ENCODE peak calls at places on chromosomes 3 and 15, in five cellular contexts. X, B, C, U and I are unnamed samples. For H3K4me1, the result is how much of the 10 kb centered on the place peaks cover.

GRCh38 chr3:14921811-14922705 is 25.3 kb upstream of the NR2C2 start:
- DNase-seq in X (no peak), B (no peak), C (peak), U (no peak), I (no peak)

GRCh38 chr3:120642368-120642948 is 39.6 kb downstream of the HGD start:
- DNase-seq in X (no peak), B (peak), C (no peak), U (no peak), I (no peak)

GRCh38 chr3:153284282-153284938 is 122.4 kb downstream of the RAP2B start:
- DNase-seq in X (peak), B (peak), C (peak), U (no peak), I (no peak)

GRCh38 chr3:8760506-8760905 is 8.9 kb downstream of the OXTR start:
- DNase-seq in X (no peak), B (no peak), C (peak), U (no peak), I (no peak)

GRCh38 chr15:64092864-64093626 is 593 bp downstream of the CIAO2A start:
- DNase-seq in X (peak), B (peak), C (peak), U (peak), I (peak)

GRCh38 chr3:33041909-33042308 is 55.0 kb downstream of the GLB1 start:
- DNase-seq in X (no peak), B (no peak), C (no peak), U (no peak), I (peak)

GRCh38 chr3:141055136-141055535 is 4.0 kb downstream of the SPSB4 start:
- DNase-seq in X (no peak), B (no peak), C (no peak), U (no peak), I (no peak)

GRCh38 chr3:7292362-7292761 is 431.4 kb downstream of the GRM7 start:
- DNase-seq in X (no peak), B (peak), C (no peak), U (no peak), I (no peak)

GRCh38 chr3:106540743-106541142 is 671.9 kb upstream of the CBLB start:
- DNase-seq in X (no peak), B (no peak), C (no peak), U (no peak), I (no peak)

GRCh38 chr3:12165909-12166308 is 7.2 kb upstream of the TIMP4 start:
- DNase-seq in X (no peak), B (no peak), C (no peak), U (no peak), I (no peak)

GRCh38 chr15:28948036-28948435 is 62.3 kb downstream of the APBA2 start:
- DNase-seq in X (no peak), B (no peak), C (peak), U (peak), I (no peak)

GRCh38 chr3:116445291-116445841 is at the start of gene LSAMP:
- DNase-seq in X (peak), B (peak), C (peak), U (no peak), I (no peak)

GRCh38 chr3:10286596-10287295 is 6.0 kb downstream of the GHRL start:
- DNase-seq in X (no peak), B (peak), C (peak), U (peak), I (peak)

GRCh38 chr15:70575251-70576227 is 187.8 kb downstream of the UACA start:
- DNase-seq in X (no peak), B (no peak), C (no peak), U (no peak), I (no peak)
- H3K4me1 ChIP-seq in X (under half), B (under half), C (under half), U (under half), I (under half)

GRCh38 chr3:187967982-187968381 is 186.0 kb upstream of the LPP start:
- DNase-seq in X (no peak), B (no peak), C (no peak), U (no peak), I (no peak)

GRCh38 chr3:187966141-187966540 is 187.8 kb upstream of the LPP start:
- DNase-seq in X (no peak), B (no peak), C (no peak), U (no peak), I (no peak)

GRCh38 chr3:187966636-187967035 is 187.3 kb upstream of the LPP start:
- DNase-seq in X (no peak), B (no peak), C (peak), U (no peak), I (no peak)

GRCh38 chr3:187968883-187969580 is 184.9 kb upstream of the LPP start:
- DNase-seq in X (no peak), B (peak), C (peak), U (peak), I (no peak)

DNA sequence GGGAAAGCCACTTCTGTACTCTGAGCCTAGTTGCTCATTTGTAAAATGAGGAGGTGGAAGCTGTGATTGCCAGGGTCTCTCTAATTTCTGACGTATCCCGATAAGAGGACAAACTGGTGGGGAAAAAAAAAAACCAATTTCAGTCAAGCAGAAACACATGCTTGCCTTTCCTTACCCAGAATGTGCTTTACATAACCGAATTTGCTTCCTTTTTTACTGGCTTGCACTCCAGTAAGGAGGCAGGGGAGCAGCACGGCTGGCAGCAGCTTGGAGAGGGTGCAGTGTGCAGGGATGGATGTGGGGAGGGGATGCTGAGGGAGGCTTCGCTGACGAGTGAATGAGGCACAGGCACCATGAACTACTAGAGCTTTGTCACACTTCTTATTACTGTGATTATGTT is 186.9 kb upstream of the LPP start:
- DNase-seq in X (no peak), B (no peak), C (no peak), U (no peak), I (no peak)
- H3K4me1 ChIP-seq in X (under half), B (under half), C (under half), U (under half), I (under half)

GRCh38 chr15:78058401-78058935 is 19.0 kb downstream of the TBC1D2B start:
- DNase-seq in X (no peak), B (no peak), C (peak), U (peak), I (no peak)
- H3K4me1 ChIP-seq in X (under half), B (under half), C (half or more), U (half or more), I (under half)

DNA sequence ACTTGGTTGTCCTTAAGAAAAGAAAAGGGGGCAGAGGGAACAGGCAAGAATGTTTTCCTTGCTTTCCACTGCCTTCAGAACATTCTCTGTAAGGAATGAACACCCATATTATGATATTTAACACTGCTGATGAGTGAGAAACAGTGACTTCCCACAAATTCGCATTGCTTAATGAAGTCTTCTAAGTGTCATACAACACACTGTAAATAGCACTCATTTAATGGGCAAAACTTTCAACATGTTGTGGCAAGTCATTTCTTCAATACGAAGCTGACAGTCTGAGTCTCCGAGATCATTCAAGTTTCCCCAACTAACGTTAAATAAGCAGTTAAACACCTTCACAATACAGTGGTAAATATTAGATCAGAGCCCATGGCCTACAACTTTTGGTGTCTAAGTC is 464.3 kb downstream of the SHQ1 start:
- DNase-seq in X (no peak), B (no peak), C (no peak), U (no peak), I (no peak)
- H3K4me1 ChIP-seq in X (under half), B (under half), C (under half), U (under half), I (under half)

GRCh38 chr3:46693897-46694235 is 387 bp upstream of the ALS2CL start:
- DNase-seq in X (peak), B (no peak), C (peak), U (peak), I (no peak)
- H3K4me1 ChIP-seq in X (under half), B (under half), C (half or more), U (half or more), I (under half)

GRCh38 chr3:13254028-13254951 is 165.8 kb downstream of the NUP210 start:
- DNase-seq in X (no peak), B (no peak), C (no peak), U (no peak), I (no peak)

GRCh38 chr3:13256845-13257244 is 163.3 kb downstream of the NUP210 start:
- DNase-seq in X (no peak), B (no peak), C (no peak), U (no peak), I (no peak)

GRCh38 chr3:13251166-13251892 is 168.8 kb downstream of the NUP210 start:
- DNase-seq in X (no peak), B (no peak), C (no peak), U (no peak), I (no peak)

GRCh38 chr3:13252207-13252606 is 167.9 kb downstream of the NUP210 start:
- DNase-seq in X (no peak), B (no peak), C (no peak), U (no peak), I (no peak)

DNA sequence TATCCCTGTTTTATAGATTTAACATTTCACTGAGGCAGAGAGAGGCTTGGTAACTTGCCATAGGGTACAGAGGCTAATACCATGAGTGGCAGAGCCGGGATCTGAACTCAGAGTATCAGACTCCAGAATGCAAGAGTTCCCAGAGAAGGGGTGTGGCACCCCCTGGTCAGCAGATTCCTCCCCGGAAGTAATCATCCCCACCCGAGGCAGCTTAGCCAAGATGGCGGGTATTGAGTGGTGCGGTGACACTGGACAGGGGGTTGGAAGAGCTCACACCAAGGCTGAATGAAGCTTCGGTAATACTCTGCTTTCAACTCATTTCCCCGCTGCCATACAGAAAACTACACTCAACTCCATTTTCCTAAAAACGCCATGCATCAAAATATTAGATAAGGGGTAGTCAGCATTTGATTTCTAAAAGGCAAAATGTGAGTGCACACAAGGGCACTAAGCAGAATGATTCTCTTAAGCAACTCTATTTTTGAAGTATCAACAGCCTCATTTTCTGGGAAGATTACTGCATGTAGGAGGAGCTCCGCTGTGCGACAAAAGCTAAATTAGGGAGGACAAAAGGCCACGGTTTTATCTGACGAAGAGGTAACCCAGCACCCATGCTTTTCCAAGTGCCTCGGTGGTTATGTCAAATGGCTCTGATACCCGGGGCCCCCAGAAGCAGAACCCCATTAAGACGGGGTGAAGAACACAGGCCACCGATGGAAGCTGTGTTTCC is 166.7 kb downstream of the NUP210 start:
- DNase-seq in X (no peak), B (no peak), C (no peak), U (no peak), I (no peak)
- H3K4me1 ChIP-seq in X (under half), B (under half), C (under half), U (under half), I (under half)

GRCh38 chr15:41967506-41968206 is 4.7 kb downstream of the EHD4 start:
- DNase-seq in X (peak), B (peak), C (peak), U (no peak), I (no peak)

GRCh38 chr15:41966920-41967465 is 5.4 kb downstream of the EHD4 start:
- DNase-seq in X (peak), B (no peak), C (peak), U (peak), I (no peak)

GRCh38 chr15:41965441-41966413 is 6.6 kb downstream of the EHD4 start:
- DNase-seq in X (peak), B (peak), C (peak), U (peak), I (no peak)

GRCh38 chr15:41968738-41969137 is 3.6 kb downstream of the EHD4 start:
- DNase-seq in X (no peak), B (no peak), C (peak), U (no peak), I (no peak)

DNA sequence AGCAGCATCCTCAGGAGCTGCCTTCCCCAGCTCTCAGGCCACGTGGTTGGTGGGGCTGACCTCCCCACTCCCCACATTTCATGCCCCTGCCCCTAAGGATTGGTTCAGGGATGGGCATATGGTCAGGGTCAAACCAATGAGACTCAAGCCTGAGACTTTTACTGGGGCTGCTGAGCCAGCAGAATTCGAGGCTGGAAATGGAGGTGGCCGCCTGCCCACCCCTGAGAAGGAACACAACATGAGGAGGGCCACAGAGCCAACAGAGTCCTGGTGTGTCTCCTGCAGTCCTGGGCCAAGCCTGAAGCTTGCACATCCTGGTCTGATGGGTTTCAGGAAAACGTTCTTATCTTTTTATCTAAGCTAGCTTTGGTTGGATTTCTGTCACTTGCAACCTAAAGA is 5.9 kb downstream of the EHD4 start:
- DNase-seq in X (peak), B (no peak), C (peak), U (no peak), I (no peak)
- H3K4me1 ChIP-seq in X (under half), B (half or more), C (under half), U (half or more), I (under half)

DNA sequence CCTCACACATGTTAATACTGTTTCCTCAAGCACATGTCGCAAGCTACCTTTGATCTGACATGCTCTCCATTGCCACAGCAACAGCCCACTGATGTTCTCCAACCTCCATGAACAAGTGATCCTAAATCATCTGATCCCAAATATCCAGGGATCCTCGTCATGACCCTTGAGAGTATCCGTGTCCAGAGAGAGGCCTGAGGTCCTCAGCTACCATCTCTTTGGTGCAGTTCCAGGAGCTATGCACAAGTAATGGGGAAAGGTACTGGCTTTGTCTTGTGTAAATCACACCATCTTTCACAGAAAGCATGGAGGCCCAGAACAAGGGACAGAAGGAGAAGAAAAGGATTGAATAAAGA is 2.4 kb downstream of the GCSAM start:
- DNase-seq in X (no peak), B (no peak), C (no peak), U (no peak), I (no peak)
- H3K4me1 ChIP-seq in X (under half), B (half or more), C (under half), U (under half), I (half or more)